ENCODE peak calls at places on chromosomes 16 and 17, in four cellular contexts. K is GM04503; D is K562; E is naive thymus-derived CD4-positive, alpha-beta T cell. U is an unnamed sample.
A peak's percentile ranks its signal among the peaks of the same experiment; 100 is the strongest.

GRCh38 chr17:428414-428813 is 75.8 kb upstream of the RPH3AL start:
- DNase-seq in K (no peak), D (no peak), E (no peak), U (no peak)

GRCh38 chr17:74712301-74712700 is 422 bp downstream of the CD300LF start:
- DNase-seq in K (no peak), D (no peak), E (no peak), U (no peak)

GRCh38 chr16:56518435-56518834 is 1.4 kb downstream of the BBS2 start:
- DNase-seq in K (no peak), D (no peak), E (no peak), U (no peak)

GRCh38 chr16:25855818-25856217 is 164.1 kb downstream of the HS3ST4 start:
- DNase-seq in K (no peak), D (no peak), E (no peak), U (no peak)

GRCh38 chr16:46882304-46882939 is 1.7 kb upstream of the GPT2 start:
- DNase-seq in K (no peak), D (peak; percentile 22), E (no peak), U (peak; percentile 52)

GRCh38 chr17:66364508-66365203 is 62.2 kb downstream of the PRKCA start:
- DNase-seq in K (no peak), D (no peak), E (no peak), U (no peak)

GRCh38 chr17:35129154-35129972 is 7.9 kb downstream of the FNDC8 start:
- DNase-seq in K (no peak), D (no peak), E (no peak), U (no peak)

GRCh38 chr16:53022374-53022773 is 30.3 kb downstream of the CHD9NB start:
- DNase-seq in K (no peak), D (peak; percentile 68), E (no peak), U (peak; percentile 53)

GRCh38 chr17:14797021-14797420 is 468.1 kb downstream of the PMP22 start:
- DNase-seq in K (no peak), D (no peak), E (no peak), U (no peak)

GRCh38 chr17:35843698-35844097 is 25.0 kb downstream of the HEATR9 start:
- DNase-seq in K (no peak), D (no peak), E (no peak), U (no peak)

GRCh38 chr16:71351558-71351901 is 7.0 kb upstream of the CALB2 start:
- DNase-seq in K (no peak), D (no peak), E (no peak), U (no peak)

GRCh38 chr16:80174416-80174815 is 366.4 kb upstream of the DYNLRB2 start:
- DNase-seq in K (peak; percentile 88), D (no peak), E (no peak), U (no peak)

GRCh38 chr17:1906622-1907021 is 76.8 kb downstream of the RPA1 start:
- DNase-seq in K (no peak), D (no peak), E (no peak), U (no peak)

GRCh38 chr16:27374794-27375499 is 27.0 kb upstream of the IL21R start:
- DNase-seq in K (peak; percentile 45), D (peak; percentile 70), E (no peak), U (peak; percentile 85)

GRCh38 chr16:17278988-17279387 is 191.8 kb downstream of the XYLT1 start:
- DNase-seq in K (no peak), D (no peak), E (no peak), U (no peak)

GRCh38 chr16:53282975-53283946 is 151.0 kb upstream of the RBL2 start:
- DNase-seq in K (no peak), D (peak; percentile 22), E (no peak), U (peak; percentile 4)

GRCh38 chr16:30997887-30998711 is 12.3 kb downstream of the STX1B start:
- DNase-seq in K (peak; percentile 55), D (no peak), E (no peak), U (no peak)

GRCh38 chr17:80561541-80562114 is 17.0 kb downstream of the RPTOR start:
- DNase-seq in K (no peak), D (no peak), E (no peak), U (no peak)

GRCh38 chr16:50743575-50744225 is 1.8 kb downstream of the CYLD start:
- DNase-seq in K (no peak), D (no peak), E (no peak), U (no peak)

GRCh38 chr16:65967376-65967775 is 399.1 kb upstream of the CDH5 start:
- DNase-seq in K (no peak), D (no peak), E (no peak), U (no peak)

GRCh38 chr17:62664336-62665120 is 37.1 kb downstream of the MRC2 start:
- DNase-seq in K (no peak), D (no peak), E (no peak), U (no peak)

GRCh38 chr16:52252680-52253079 is 294.3 kb downstream of the TOX3 start:
- DNase-seq in K (no peak), D (no peak), E (no peak), U (no peak)